ENCODE peak calls at places on chromosomes 13 and 19, in seven cellular contexts. One of them, this sample, is unnamed.

GRCh38 chr19:7492142-7493055 is 3.6 kb upstream of the PEX11G start:
- DNase-seq in transverse colon: no peak
- DNase-seq in ovary: no peak
- DNase-seq in tibial nerve: no peak
- DNase-seq in A549: no peak
- DNase-seq in esophagus muscularis mucosa: no peak
- DNase-seq in suprapubic skin: no peak
- DNase-seq in this sample: no peak

GRCh38 chr19:31258211-31259052 is 90.8 kb downstream of the TSHZ3 start:
- DNase-seq in transverse colon: no peak
- DNase-seq in ovary: no peak
- DNase-seq in tibial nerve: no peak
- DNase-seq in A549: no peak
- DNase-seq in esophagus muscularis mucosa: peak; percentile 77
- DNase-seq in suprapubic skin: no peak
- DNase-seq in this sample: no peak

GRCh38 chr13:111893071-111893606 is 173.8 kb upstream of the SOX1 start:
- DNase-seq in transverse colon: no peak
- DNase-seq in ovary: no peak
- DNase-seq in tibial nerve: no peak
- DNase-seq in A549: no peak
- DNase-seq in esophagus muscularis mucosa: peak; percentile 70
- DNase-seq in suprapubic skin: peak; percentile 74
- DNase-seq in this sample: no peak

GRCh38 chr19:18496167-18496979 is 25.5 kb downstream of the ELL start:
- DNase-seq in transverse colon: peak; percentile 73
- DNase-seq in ovary: no peak
- DNase-seq in tibial nerve: no peak
- DNase-seq in A549: no peak
- DNase-seq in esophagus muscularis mucosa: no peak
- DNase-seq in suprapubic skin: no peak
- DNase-seq in this sample: no peak

GRCh38 chr19:13022111-13022858 is 27.0 kb downstream of the NFIX start:
- DNase-seq in transverse colon: no peak
- DNase-seq in ovary: no peak
- DNase-seq in tibial nerve: no peak
- DNase-seq in A549: no peak
- DNase-seq in esophagus muscularis mucosa: no peak
- DNase-seq in suprapubic skin: no peak
- DNase-seq in this sample: peak; percentile 87

GRCh38 chr19:33687761-33688656 is 66.3 kb downstream of the CHST8 start:
- DNase-seq in transverse colon: no peak
- DNase-seq in ovary: no peak
- DNase-seq in tibial nerve: no peak
- DNase-seq in A549: no peak
- DNase-seq in esophagus muscularis mucosa: no peak
- DNase-seq in suprapubic skin: peak; percentile 59
- DNase-seq in this sample: no peak

GRCh38 chr19:5059191-5059579 is 90.3 kb downstream of the KDM4B start:
- DNase-seq in transverse colon: no peak
- DNase-seq in ovary: no peak
- DNase-seq in tibial nerve: no peak
- DNase-seq in A549: no peak
- DNase-seq in esophagus muscularis mucosa: no peak
- DNase-seq in suprapubic skin: no peak
- DNase-seq in this sample: no peak

GRCh38 chr19:1166872-1167573 is 7.0 kb downstream of the SBNO2 start:
- DNase-seq in transverse colon: no peak
- DNase-seq in ovary: peak; percentile 39
- DNase-seq in tibial nerve: no peak
- DNase-seq in A549: no peak
- DNase-seq in esophagus muscularis mucosa: no peak
- DNase-seq in suprapubic skin: peak; percentile 85
- DNase-seq in this sample: no peak

GRCh38 chr19:57769345-57770131 is at the start of gene ZNF586:
- DNase-seq in transverse colon: peak; percentile 90
- DNase-seq in ovary: peak; percentile 80
- DNase-seq in tibial nerve: peak; percentile 77
- DNase-seq in A549: peak; percentile 98
- DNase-seq in esophagus muscularis mucosa: peak; percentile 95
- DNase-seq in suprapubic skin: peak; percentile 94
- DNase-seq in this sample: peak; percentile 93

GRCh38 chr13:85586422-85586831 is 212.8 kb downstream of the SLITRK6 start:
- DNase-seq in transverse colon: no peak
- DNase-seq in ovary: no peak
- DNase-seq in tibial nerve: no peak
- DNase-seq in A549: no peak
- DNase-seq in esophagus muscularis mucosa: no peak
- DNase-seq in suprapubic skin: no peak
- DNase-seq in this sample: no peak

GRCh38 chr19:45922281-45922680 is 7.7 kb upstream of the NANOS2 start:
- DNase-seq in transverse colon: no peak
- DNase-seq in ovary: no peak
- DNase-seq in tibial nerve: no peak
- DNase-seq in A549: peak; percentile 66
- DNase-seq in esophagus muscularis mucosa: no peak
- DNase-seq in suprapubic skin: no peak
- DNase-seq in this sample: no peak

GRCh38 chr13:29676535-29676934 is 81.0 kb upstream of the SLC7A1 start:
- DNase-seq in transverse colon: no peak
- DNase-seq in ovary: no peak
- DNase-seq in tibial nerve: no peak
- DNase-seq in A549: no peak
- DNase-seq in esophagus muscularis mucosa: no peak
- DNase-seq in suprapubic skin: no peak
- DNase-seq in this sample: no peak

GRCh38 chr13:23766199-23766771 is 122.9 kb downstream of the MIPEP start:
- DNase-seq in transverse colon: no peak
- DNase-seq in ovary: no peak
- DNase-seq in tibial nerve: no peak
- DNase-seq in A549: no peak
- DNase-seq in esophagus muscularis mucosa: no peak
- DNase-seq in suprapubic skin: no peak
- DNase-seq in this sample: no peak

GRCh38 chr19:6963937-6964336 is 57.3 kb downstream of the MBD3L2B start:
- DNase-seq in transverse colon: no peak
- DNase-seq in ovary: no peak
- DNase-seq in tibial nerve: no peak
- DNase-seq in A549: no peak
- DNase-seq in esophagus muscularis mucosa: no peak
- DNase-seq in suprapubic skin: no peak
- DNase-seq in this sample: no peak

GRCh38 chr19:34399886-34400285 is 4.3 kb upstream of the PDCD2L start:
- DNase-seq in transverse colon: no peak
- DNase-seq in ovary: no peak
- DNase-seq in tibial nerve: no peak
- DNase-seq in A549: no peak
- DNase-seq in esophagus muscularis mucosa: no peak
- DNase-seq in suprapubic skin: no peak
- DNase-seq in this sample: no peak

GRCh38 chr19:48836089-48837017 is at the start of gene HSD17B14:
- DNase-seq in transverse colon: peak; percentile 23
- DNase-seq in ovary: peak; percentile 73
- DNase-seq in tibial nerve: no peak
- DNase-seq in A549: no peak
- DNase-seq in esophagus muscularis mucosa: no peak
- DNase-seq in suprapubic skin: peak; percentile 83
- DNase-seq in this sample: peak; percentile 83

GRCh38 chr19:49150106-49150943 is 4.9 kb downstream of the HRC start:
- DNase-seq in transverse colon: peak; percentile 93
- DNase-seq in ovary: peak; percentile 75
- DNase-seq in tibial nerve: peak; percentile 66
- DNase-seq in A549: peak; percentile 91
- DNase-seq in esophagus muscularis mucosa: no peak
- DNase-seq in suprapubic skin: peak; percentile 91
- DNase-seq in this sample: peak; percentile 89

GRCh38 chr19:46155237-46155636 is 7.2 kb downstream of the IGFL2 start:
- DNase-seq in transverse colon: no peak
- DNase-seq in ovary: no peak
- DNase-seq in tibial nerve: no peak
- DNase-seq in A549: no peak
- DNase-seq in esophagus muscularis mucosa: peak; percentile 53
- DNase-seq in suprapubic skin: no peak
- DNase-seq in this sample: no peak

GRCh38 chr19:2969104-2969504 is 8.3 kb upstream of the TLE6 start:
- DNase-seq in transverse colon: peak; percentile 33
- DNase-seq in ovary: peak; percentile 35
- DNase-seq in tibial nerve: peak; percentile 48
- DNase-seq in A549: no peak
- DNase-seq in esophagus muscularis mucosa: no peak
- DNase-seq in suprapubic skin: no peak
- DNase-seq in this sample: peak; percentile 86

GRCh38 chr19:1860133-1860775 is 3.1 kb downstream of the KLF16 start:
- DNase-seq in transverse colon: peak; percentile 85
- DNase-seq in ovary: peak; percentile 78
- DNase-seq in tibial nerve: no peak
- DNase-seq in A549: no peak
- DNase-seq in esophagus muscularis mucosa: no peak
- DNase-seq in suprapubic skin: no peak
- DNase-seq in this sample: peak; percentile 86

GRCh38 chr19:12035220-12036172 is at the start of gene ZNF433:
- DNase-seq in transverse colon: peak; percentile 96
- DNase-seq in ovary: peak; percentile 91
- DNase-seq in tibial nerve: peak; percentile 98
- DNase-seq in A549: no peak
- DNase-seq in esophagus muscularis mucosa: peak; percentile 98
- DNase-seq in suprapubic skin: peak; percentile 98
- DNase-seq in this sample: peak; percentile 96

GRCh38 chr19:2524840-2525723 is 49.2 kb downstream of the GADD45B start:
- DNase-seq in transverse colon: no peak
- DNase-seq in ovary: no peak
- DNase-seq in tibial nerve: no peak
- DNase-seq in A549: peak; percentile 74
- DNase-seq in esophagus muscularis mucosa: no peak
- DNase-seq in suprapubic skin: no peak
- DNase-seq in this sample: no peak

GRCh38 chr19:46925548-46925950 is 64.8 kb downstream of the ARHGAP35 start:
- DNase-seq in transverse colon: peak; percentile 51
- DNase-seq in ovary: no peak
- DNase-seq in tibial nerve: no peak
- DNase-seq in A549: peak; percentile 69
- DNase-seq in esophagus muscularis mucosa: no peak
- DNase-seq in suprapubic skin: no peak
- DNase-seq in this sample: no peak

GRCh38 chr13:111488466-111489132 is 168.2 kb downstream of the TEX29 start:
- DNase-seq in transverse colon: no peak
- DNase-seq in ovary: no peak
- DNase-seq in tibial nerve: no peak
- DNase-seq in A549: no peak
- DNase-seq in esophagus muscularis mucosa: no peak
- DNase-seq in suprapubic skin: peak; percentile 62
- DNase-seq in this sample: no peak

GRCh38 chr19:33514885-33515485 is 6.6 kb downstream of the PEPD start:
- DNase-seq in transverse colon: peak; percentile 49
- DNase-seq in ovary: no peak
- DNase-seq in tibial nerve: peak; percentile 17
- DNase-seq in A549: no peak
- DNase-seq in esophagus muscularis mucosa: no peak
- DNase-seq in suprapubic skin: no peak
- DNase-seq in this sample: peak; percentile 78

GRCh38 chr19:15296353-15296752 is 36.0 kb downstream of the BRD4 start:
- DNase-seq in transverse colon: no peak
- DNase-seq in ovary: no peak
- DNase-seq in tibial nerve: no peak
- DNase-seq in A549: no peak
- DNase-seq in esophagus muscularis mucosa: no peak
- DNase-seq in suprapubic skin: no peak
- DNase-seq in this sample: peak; percentile 82
- TF ChIP-seq POLR2A in transverse colon: no peak
- TF ChIP-seq POLR2A in ovary: no peak
- TF ChIP-seq POLR2A in tibial nerve: no peak
- TF ChIP-seq POLR2A in A549: no peak
- TF ChIP-seq POLR2A in esophagus muscularis mucosa: no peak
- TF ChIP-seq POLR2A in suprapubic skin: no peak
- TF ChIP-seq POLR2A in this sample: no peak

GRCh38 chr13:48506092-48506701 is 26.7 kb downstream of the RCBTB2 start:
- DNase-seq in transverse colon: no peak
- DNase-seq in ovary: no peak
- DNase-seq in tibial nerve: no peak
- DNase-seq in A549: no peak
- DNase-seq in esophagus muscularis mucosa: no peak
- DNase-seq in suprapubic skin: no peak
- DNase-seq in this sample: no peak

GRCh38 chr13:48504606-48505369 is 28.1 kb downstream of the RCBTB2 start:
- DNase-seq in transverse colon: no peak
- DNase-seq in ovary: no peak
- DNase-seq in tibial nerve: no peak
- DNase-seq in A549: no peak
- DNase-seq in esophagus muscularis mucosa: no peak
- DNase-seq in suprapubic skin: no peak
- DNase-seq in this sample: no peak

GRCh38 chr13:48508001-48508400 is 24.9 kb downstream of the RCBTB2 start:
- DNase-seq in transverse colon: no peak
- DNase-seq in ovary: no peak
- DNase-seq in tibial nerve: no peak
- DNase-seq in A549: no peak
- DNase-seq in esophagus muscularis mucosa: no peak
- DNase-seq in suprapubic skin: no peak
- DNase-seq in this sample: no peak

GRCh38 chr13:48505597-48506091 is 27.2 kb downstream of the RCBTB2 start:
- DNase-seq in transverse colon: peak; percentile 41
- DNase-seq in ovary: no peak
- DNase-seq in tibial nerve: peak; percentile 57
- DNase-seq in A549: no peak
- DNase-seq in esophagus muscularis mucosa: no peak
- DNase-seq in suprapubic skin: no peak
- DNase-seq in this sample: no peak

GRCh38 chr13:48507024-48507423 is 25.9 kb downstream of the RCBTB2 start:
- DNase-seq in transverse colon: no peak
- DNase-seq in ovary: no peak
- DNase-seq in tibial nerve: no peak
- DNase-seq in A549: no peak
- DNase-seq in esophagus muscularis mucosa: no peak
- DNase-seq in suprapubic skin: no peak
- DNase-seq in this sample: no peak
- TF ChIP-seq EP300 in transverse colon: no peak
- TF ChIP-seq EP300 in ovary: no peak
- TF ChIP-seq EP300 in tibial nerve: no peak
- TF ChIP-seq EP300 in A549: no peak
- TF ChIP-seq EP300 in esophagus muscularis mucosa: no peak
- TF ChIP-seq EP300 in suprapubic skin: no peak
- TF ChIP-seq EP300 in this sample: no peak

GRCh38 chr13:51181752-51182383 is 40.3 kb upstream of the FAM124A start:
- DNase-seq in transverse colon: no peak
- DNase-seq in ovary: no peak
- DNase-seq in tibial nerve: no peak
- DNase-seq in A549: no peak
- DNase-seq in esophagus muscularis mucosa: peak; percentile 55
- DNase-seq in suprapubic skin: no peak
- DNase-seq in this sample: no peak
- TF ChIP-seq POLR2A in transverse colon: no peak
- TF ChIP-seq POLR2A in ovary: no peak
- TF ChIP-seq POLR2A in tibial nerve: no peak
- TF ChIP-seq POLR2A in A549: no peak
- TF ChIP-seq POLR2A in esophagus muscularis mucosa: no peak
- TF ChIP-seq POLR2A in suprapubic skin: no peak
- TF ChIP-seq POLR2A in this sample: no peak

GRCh38 chr13:46380242-46380641 is 6.8 kb downstream of the RUBCNL start:
- DNase-seq in transverse colon: no peak
- DNase-seq in ovary: no peak
- DNase-seq in tibial nerve: no peak
- DNase-seq in A549: no peak
- DNase-seq in esophagus muscularis mucosa: no peak
- DNase-seq in suprapubic skin: no peak
- DNase-seq in this sample: no peak
- TF ChIP-seq EP300 in transverse colon: no peak
- TF ChIP-seq EP300 in ovary: no peak
- TF ChIP-seq EP300 in tibial nerve: no peak
- TF ChIP-seq EP300 in A549: no peak
- TF ChIP-seq EP300 in esophagus muscularis mucosa: no peak
- TF ChIP-seq EP300 in suprapubic skin: no peak
- TF ChIP-seq EP300 in this sample: no peak